ENCODE peak calls at places on chromosomes 16 and 17, in five cellular contexts. F is IMR-90, G is PC-3, E is fibroblast of lung, Q is adipocyte. V is an unnamed sample.
A peak's percentile ranks its signal among the peaks of the same experiment; 100 is the strongest.

GRCh38 chr16:85524630-85525463 is 88.3 kb upstream of the GSE1 start:
- DNase-seq in F (peak; percentile 49), G (peak; percentile 26), E (peak; percentile 62), Q (peak; percentile 48), V (no peak)

GRCh38 chr16:49855280-49855821 is 561 bp downstream of the ZNF423 start:
- DNase-seq in F (peak; percentile 31), G (peak; percentile 46), E (peak; percentile 82), Q (peak; percentile 94), V (peak; percentile 68)

GRCh38 chr16:18800674-18801196 is 614 bp downstream of the ARL6IP1 start:
- DNase-seq in F (no peak), G (no peak), E (no peak), Q (peak; percentile 64), V (peak; percentile 69)

GRCh38 chr16:84881702-84882521 is 62.1 kb downstream of the CRISPLD2 start:
- DNase-seq in F (peak; percentile 97), G (no peak), E (peak; percentile 95), Q (peak; percentile 90), V (peak; percentile 98)

GRCh38 chr16:83990492-83990891 is 22.4 kb downstream of the NECAB2 start:
- DNase-seq in F (no peak), G (no peak), E (no peak), Q (no peak), V (no peak)

GRCh38 chr17:57562231-57562630 is 182.9 kb downstream of the CCDC182 start:
- DNase-seq in F (no peak), G (no peak), E (no peak), Q (no peak), V (no peak)

GRCh38 chr16:87375426-87376135 is 8.0 kb downstream of the FBXO31 start:
- DNase-seq in F (peak; percentile 55), G (no peak), E (no peak), Q (peak; percentile 54), V (peak; percentile 71)

GRCh38 chr16:68722119-68723024 is 14.7 kb upstream of the CDH1 start:
- DNase-seq in F (no peak), G (no peak), E (no peak), Q (no peak), V (no peak)

GRCh38 chr17:9072626-9073339 is 51.5 kb downstream of the NTN1 start:
- DNase-seq in F (no peak), G (no peak), E (no peak), Q (peak; percentile 3), V (peak; percentile 41)

GRCh38 chr17:38798614-38799500 is 499 bp downstream of the PIP4K2B start:
- DNase-seq in F (peak; percentile 35), G (peak; percentile 18), E (peak; percentile 44), Q (peak; percentile 73), V (peak; percentile 74)

GRCh38 chr17:31497994-31498826 is 106.7 kb downstream of the RAB11FIP4 start:
- DNase-seq in F (no peak), G (no peak), E (no peak), Q (no peak), V (no peak)

GRCh38 chr16:19348578-19349315 is 63.2 kb downstream of the CLEC19A start:
- DNase-seq in F (no peak), G (no peak), E (no peak), Q (no peak), V (peak; percentile 10)

GRCh38 chr17:4009164-4009785 is 45.0 kb upstream of the ATP2A3 start:
- DNase-seq in F (peak; percentile 62), G (no peak), E (peak; percentile 34), Q (no peak), V (no peak)

GRCh38 chr16:71900336-71900735 is 5.0 kb downstream of the IST1 start:
- DNase-seq in F (no peak), G (no peak), E (no peak), Q (no peak), V (peak; percentile 11)

GRCh38 chr17:8041980-8042379 is 3.1 kb downstream of the ALOX15B start:
- DNase-seq in F (no peak), G (no peak), E (no peak), Q (no peak), V (no peak)

GRCh38 chr16:17147942-17148341 is 322.8 kb downstream of the XYLT1 start:
- DNase-seq in F (no peak), G (no peak), E (no peak), Q (no peak), V (no peak)

GRCh38 chr17:14205992-14206461 is 30.6 kb downstream of the CDRT15 start:
- DNase-seq in F (no peak), G (peak; percentile 99), E (no peak), Q (no peak), V (no peak)

GRCh38 chr17:34750004-34750403 is 170.6 kb downstream of the TMEM132E start:
- DNase-seq in F (no peak), G (no peak), E (no peak), Q (no peak), V (no peak)

GRCh38 chr17:7056386-7056785 is 12.5 kb upstream of the SLC16A11 start:
- DNase-seq in F (no peak), G (peak; percentile 46), E (no peak), Q (peak; percentile 21), V (peak; percentile 45)

GRCh38 chr16:85842435-85842834 is 42.9 kb downstream of the COX4I1 start:
- DNase-seq in F (no peak), G (no peak), E (no peak), Q (no peak), V (no peak)

GRCh38 chr17:50482516-50482915 is 3.9 kb downstream of the RSAD1 start:
- DNase-seq in F (peak; percentile 98), G (peak; percentile 98), E (peak; percentile 98), Q (peak; percentile 97), V (peak; percentile 99)

GRCh38 chr16:12613131-12613991 is 190.3 kb downstream of the CPPED1 start:
- DNase-seq in F (peak; percentile 39), G (peak; percentile 78), E (no peak), Q (no peak), V (peak; percentile 46)

GRCh38 chr17:74691151-74691550 is 21.6 kb downstream of the CD300LF start:
- DNase-seq in F (no peak), G (no peak), E (no peak), Q (no peak), V (no peak)

GRCh38 chr16:50025544-50025931 is 513 bp downstream of the CNEP1R1 start:
- DNase-seq in F (no peak), G (peak; percentile 3), E (no peak), Q (no peak), V (peak; percentile 53)

GRCh38 chr16:29808219-29808900 is 2.0 kb downstream of the MAZ start:
- DNase-seq in F (no peak), G (no peak), E (no peak), Q (no peak), V (no peak)

GRCh38 chr16:81896902-81897301 is 114.4 kb downstream of the SDR42E1 start:
- DNase-seq in F (no peak), G (peak; percentile 15), E (peak; percentile 49), Q (no peak), V (no peak)

GRCh38 chr17:3926860-3927627 is 10.8 kb upstream of the P2RX1 start:
- DNase-seq in F (no peak), G (no peak), E (no peak), Q (no peak), V (no peak)

GRCh38 chr16:2962334-2963073 is 1.6 kb upstream of the KREMEN2 start:
- DNase-seq in F (no peak), G (no peak), E (no peak), Q (no peak), V (no peak)

GRCh38 chr16:3780570-3780969 is 63.2 kb upstream of the TRAP1 start:
- DNase-seq in F (peak; percentile 19), G (peak; percentile 12), E (peak; percentile 41), Q (no peak), V (peak; percentile 18)

GRCh38 chr17:44848961-44849489 is 1.3 kb downstream of the HIGD1B start:
- DNase-seq in F (no peak), G (no peak), E (no peak), Q (no peak), V (no peak)

GRCh38 chr17:19978803-19979202 is 1.2 kb upstream of the AKAP10 start:
- DNase-seq in F (no peak), G (no peak), E (no peak), Q (no peak), V (no peak)
- H3K9ac ChIP-seq in F (no peak overlapping the region), G (no peak overlapping the region), E (no peak overlapping the region), Q (no peak overlapping the region), V (no peak overlapping the region)

GRCh38 chr17:69144621-69145255 is 3.0 kb upstream of the ABCA6 start:
- DNase-seq in F (no peak), G (no peak), E (no peak), Q (peak; percentile 9), V (no peak)
- H3K9ac ChIP-seq in F (no peak overlapping the region), G (no peak overlapping the region), E (no peak overlapping the region), Q (no peak overlapping the region), V (no peak overlapping the region)

DNA sequence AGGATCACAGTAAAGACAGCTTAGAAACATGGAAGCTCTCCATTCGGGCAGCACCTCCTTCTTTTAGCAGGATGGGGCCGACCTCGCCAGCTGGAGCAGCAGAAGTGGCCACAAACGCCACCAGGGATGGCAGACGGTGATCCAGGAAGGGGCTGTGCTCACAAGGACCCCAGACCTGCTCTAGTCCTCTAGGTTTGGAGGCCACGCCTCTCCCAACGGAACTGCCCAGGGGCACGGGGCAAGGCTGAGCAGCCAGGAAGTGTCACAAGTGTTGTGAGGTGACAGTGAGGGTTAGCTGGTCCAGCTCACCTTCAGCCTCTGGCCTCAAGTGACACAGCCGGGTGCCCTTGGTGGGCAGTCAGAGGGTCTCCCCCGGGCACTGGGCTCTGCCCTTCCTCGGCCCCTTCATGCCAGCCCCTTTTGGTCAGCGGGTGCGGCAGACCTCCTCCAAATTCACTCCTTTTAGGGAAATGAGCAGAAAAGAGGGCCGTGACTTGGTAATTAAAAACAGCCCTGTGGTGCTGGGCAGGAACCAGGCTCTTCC is 20.4 kb downstream of the CEP295NL start:
- DNase-seq in F (no peak), G (no peak), E (no peak), Q (no peak), V (peak; percentile 51)
- H3K9ac ChIP-seq in F (peak overlapping the region; percentile 24), G (peak overlapping the region; percentile 48), E (peak overlapping the region; percentile 87), Q (peak overlapping the region; percentile 93), V (peak overlapping the region; percentile 81)

GRCh38 chr16:11511801-11512200 is 74.9 kb downstream of the LITAF start:
- DNase-seq in F (no peak), G (no peak), E (no peak), Q (no peak), V (no peak)

GRCh38 chr16:11511328-11511727 is 75.4 kb downstream of the LITAF start:
- DNase-seq in F (no peak), G (no peak), E (no peak), Q (no peak), V (no peak)

GRCh38 chr16:11507350-11507749 is 79.4 kb downstream of the LITAF start:
- DNase-seq in F (no peak), G (no peak), E (no peak), Q (no peak), V (no peak)

GRCh38 chr16:11507991-11508390 is 78.7 kb downstream of the LITAF start:
- DNase-seq in F (no peak), G (no peak), E (no peak), Q (no peak), V (peak; percentile 34)

DNA sequence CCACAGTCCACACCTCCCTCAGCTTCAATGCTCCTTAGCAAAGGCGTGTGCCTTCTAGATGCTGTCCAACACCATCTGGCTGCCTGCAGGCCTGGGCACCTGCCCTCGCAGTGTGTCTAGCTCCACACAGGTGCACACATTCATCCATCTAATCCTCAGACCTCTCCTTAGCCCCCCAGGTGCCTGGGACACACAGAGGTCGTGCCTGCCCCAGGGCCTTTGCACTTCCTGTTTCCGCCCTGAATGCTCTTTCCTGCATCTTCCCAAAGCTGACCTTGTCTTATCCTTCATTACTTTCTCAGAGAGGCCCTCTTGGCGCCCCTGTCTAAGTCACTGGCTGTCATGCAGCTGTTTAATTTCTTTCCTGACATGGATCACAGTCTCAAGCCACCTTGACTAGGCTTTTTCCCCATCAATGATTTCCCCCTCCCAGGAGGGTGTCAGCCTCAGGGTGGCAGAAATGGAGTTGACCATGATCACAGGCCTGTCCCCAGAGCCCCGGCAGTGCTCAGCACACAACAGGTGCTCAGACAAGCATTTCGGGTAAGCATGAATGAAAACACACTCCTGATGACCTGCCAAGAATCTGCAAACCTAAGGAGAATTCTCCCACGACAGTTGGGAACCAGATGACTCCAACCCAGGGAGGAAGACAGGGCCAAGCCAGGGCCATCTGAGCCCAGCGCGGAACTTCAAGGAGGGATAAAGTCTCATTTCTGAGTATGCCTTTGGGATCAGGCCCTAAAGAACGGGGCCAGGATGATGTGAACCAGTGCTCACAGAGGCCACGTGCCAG is 76.3 kb downstream of the LITAF start:
- DNase-seq in F (no peak), G (no peak), E (no peak), Q (no peak), V (no peak)
- H3K9ac ChIP-seq in F (no peak overlapping the region), G (no peak overlapping the region), E (no peak overlapping the region), Q (no peak overlapping the region), V (no peak overlapping the region)

V was measured in GM23248.